ENCODE peak calls at places on chromosome 5, in eight cellular contexts. One of them, this sample, is unnamed. For H3K36me3, the result is how much of the 10 kb centered on the place peaks cover.

GRCh38 chr5:7728076-7728475 is 122.9 kb downstream of the CFAP90 start:
- DNase-seq in body of pancreas: no peak
- DNase-seq in ascending aorta: no peak
- DNase-seq in left ventricle myocardium inferior: no peak
- DNase-seq in Caco-2: no peak
- DNase-seq in tibial nerve: peak
- DNase-seq in pancreas: no peak
- DNase-seq in GM12878: no peak
- DNase-seq in this sample: no peak

GRCh38 chr5:155983954-155984353 is 343.0 kb upstream of the SGCD start:
- DNase-seq in body of pancreas: no peak
- DNase-seq in ascending aorta: no peak
- DNase-seq in left ventricle myocardium inferior: no peak
- DNase-seq in Caco-2: no peak
- DNase-seq in tibial nerve: no peak
- DNase-seq in pancreas: no peak
- DNase-seq in GM12878: no peak
- DNase-seq in this sample: no peak

GRCh38 chr5:38569180-38569579 is 12.7 kb upstream of the LIFR start:
- DNase-seq in body of pancreas: no peak
- DNase-seq in ascending aorta: no peak
- DNase-seq in left ventricle myocardium inferior: no peak
- DNase-seq in Caco-2: no peak
- DNase-seq in tibial nerve: no peak
- DNase-seq in pancreas: no peak
- DNase-seq in GM12878: no peak
- DNase-seq in this sample: no peak

GRCh38 chr5:180785794-180786221 is 16.8 kb downstream of the MGAT1 start:
- DNase-seq in body of pancreas: peak
- DNase-seq in ascending aorta: no peak
- DNase-seq in left ventricle myocardium inferior: no peak
- DNase-seq in Caco-2: peak
- DNase-seq in tibial nerve: no peak
- DNase-seq in pancreas: peak
- DNase-seq in GM12878: no peak
- DNase-seq in this sample: no peak

GRCh38 chr5:163790497-163790896 is 285.1 kb downstream of the MAT2B start:
- DNase-seq in body of pancreas: no peak
- DNase-seq in ascending aorta: no peak
- DNase-seq in left ventricle myocardium inferior: no peak
- DNase-seq in Caco-2: no peak
- DNase-seq in tibial nerve: no peak
- DNase-seq in pancreas: no peak
- DNase-seq in GM12878: no peak
- DNase-seq in this sample: no peak

GRCh38 chr5:83654427-83654994 is 66.1 kb downstream of the HAPLN1 start:
- DNase-seq in body of pancreas: no peak
- DNase-seq in ascending aorta: no peak
- DNase-seq in left ventricle myocardium inferior: no peak
- DNase-seq in Caco-2: no peak
- DNase-seq in tibial nerve: no peak
- DNase-seq in pancreas: no peak
- DNase-seq in GM12878: no peak
- DNase-seq in this sample: no peak

GRCh38 chr5:33321026-33321425 is 119.7 kb upstream of the TARS1 start:
- DNase-seq in body of pancreas: peak
- DNase-seq in ascending aorta: no peak
- DNase-seq in left ventricle myocardium inferior: no peak
- DNase-seq in Caco-2: no peak
- DNase-seq in tibial nerve: peak
- DNase-seq in pancreas: no peak
- DNase-seq in GM12878: no peak
- DNase-seq in this sample: no peak

GRCh38 chr5:60959156-60959555 is 14.2 kb downstream of the NDUFAF2 start:
- DNase-seq in body of pancreas: no peak
- DNase-seq in ascending aorta: no peak
- DNase-seq in left ventricle myocardium inferior: no peak
- DNase-seq in Caco-2: no peak
- DNase-seq in tibial nerve: no peak
- DNase-seq in pancreas: no peak
- DNase-seq in GM12878: no peak
- DNase-seq in this sample: no peak

GRCh38 chr5:53331463-53331862 is 149.0 kb upstream of the FST start:
- DNase-seq in body of pancreas: no peak
- DNase-seq in ascending aorta: no peak
- DNase-seq in left ventricle myocardium inferior: no peak
- DNase-seq in Caco-2: no peak
- DNase-seq in tibial nerve: no peak
- DNase-seq in pancreas: no peak
- DNase-seq in GM12878: no peak
- DNase-seq in this sample: no peak

GRCh38 chr5:41835625-41836024 is 34.6 kb downstream of the OXCT1 start:
- DNase-seq in body of pancreas: no peak
- DNase-seq in ascending aorta: peak
- DNase-seq in left ventricle myocardium inferior: peak
- DNase-seq in Caco-2: no peak
- DNase-seq in tibial nerve: peak
- DNase-seq in pancreas: no peak
- DNase-seq in GM12878: no peak
- DNase-seq in this sample: no peak

GRCh38 chr5:43232943-43233833 is 41.2 kb downstream of the NIM1K start:
- DNase-seq in body of pancreas: peak
- DNase-seq in ascending aorta: no peak
- DNase-seq in left ventricle myocardium inferior: no peak
- DNase-seq in Caco-2: no peak
- DNase-seq in tibial nerve: no peak
- DNase-seq in pancreas: no peak
- DNase-seq in GM12878: no peak
- DNase-seq in this sample: peak

GRCh38 chr5:109823597-109823996 is 133.9 kb downstream of the MAN2A1 start:
- DNase-seq in body of pancreas: no peak
- DNase-seq in ascending aorta: no peak
- DNase-seq in left ventricle myocardium inferior: no peak
- DNase-seq in Caco-2: no peak
- DNase-seq in tibial nerve: no peak
- DNase-seq in pancreas: no peak
- DNase-seq in GM12878: no peak
- DNase-seq in this sample: no peak

GRCh38 chr5:109816732-109817131 is 127.0 kb downstream of the MAN2A1 start:
- DNase-seq in body of pancreas: no peak
- DNase-seq in ascending aorta: no peak
- DNase-seq in left ventricle myocardium inferior: no peak
- DNase-seq in Caco-2: no peak
- DNase-seq in tibial nerve: no peak
- DNase-seq in pancreas: no peak
- DNase-seq in GM12878: no peak
- DNase-seq in this sample: no peak

GRCh38 chr5:109825450-109825849 is 135.7 kb downstream of the MAN2A1 start:
- DNase-seq in body of pancreas: no peak
- DNase-seq in ascending aorta: no peak
- DNase-seq in left ventricle myocardium inferior: no peak
- DNase-seq in Caco-2: no peak
- DNase-seq in tibial nerve: no peak
- DNase-seq in pancreas: no peak
- DNase-seq in GM12878: no peak
- DNase-seq in this sample: no peak

DNA sequence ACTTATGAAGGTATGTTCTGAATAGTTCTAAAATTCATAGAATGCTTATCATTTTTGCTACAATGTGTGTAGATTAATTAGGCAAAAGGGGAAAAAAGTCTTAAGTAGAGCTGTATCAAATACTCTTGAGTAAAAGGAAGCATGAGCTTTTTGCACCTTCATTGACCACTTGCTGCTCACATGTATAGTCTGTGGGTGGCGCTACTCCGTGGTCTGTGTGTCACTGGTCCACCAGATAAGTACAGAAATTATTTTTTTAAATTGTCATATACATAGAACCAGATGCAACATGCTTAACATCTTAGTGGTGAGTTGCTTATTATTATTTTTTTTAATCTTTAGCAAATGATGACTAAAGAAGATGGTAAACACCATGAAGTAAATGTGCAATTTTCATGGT is 130.2 kb downstream of the MAN2A1 start:
- DNase-seq in body of pancreas: no peak
- DNase-seq in ascending aorta: no peak
- DNase-seq in left ventricle myocardium inferior: no peak
- DNase-seq in Caco-2: no peak
- DNase-seq in tibial nerve: no peak
- DNase-seq in pancreas: no peak
- DNase-seq in GM12878: no peak
- DNase-seq in this sample: no peak
- TF ChIP-seq CTCF in body of pancreas: no peak
- TF ChIP-seq CTCF in ascending aorta: no peak
- TF ChIP-seq CTCF in left ventricle myocardium inferior: no peak
- TF ChIP-seq CTCF in Caco-2: no peak
- TF ChIP-seq CTCF in tibial nerve: no peak
- TF ChIP-seq CTCF in pancreas: no peak
- TF ChIP-seq CTCF in GM12878: no peak
- TF ChIP-seq CTCF in this sample: no peak

DNA sequence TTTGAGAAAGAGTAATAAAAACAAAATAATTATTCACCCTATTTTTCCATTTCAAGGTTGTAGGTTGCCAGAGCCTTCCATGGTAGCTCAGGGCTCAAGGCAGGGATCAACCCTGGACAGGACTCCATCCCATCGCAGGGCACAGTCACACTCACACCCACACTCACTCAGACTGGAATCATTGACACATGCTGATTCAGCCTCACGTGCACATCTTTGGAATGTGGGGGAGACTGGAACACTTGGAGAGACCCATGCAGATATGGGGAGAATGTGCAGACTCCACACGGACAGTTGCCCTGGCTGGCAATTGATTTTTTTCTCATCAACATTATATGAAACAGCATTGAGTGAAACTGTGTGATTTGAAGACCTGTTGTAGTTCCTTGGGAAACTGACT is 234.1 kb downstream of the ADGRV1 start:
- DNase-seq in body of pancreas: no peak
- DNase-seq in ascending aorta: no peak
- DNase-seq in left ventricle myocardium inferior: no peak
- DNase-seq in Caco-2: no peak
- DNase-seq in tibial nerve: no peak
- DNase-seq in pancreas: no peak
- DNase-seq in GM12878: no peak
- DNase-seq in this sample: no peak
- H3K36me3 ChIP-seq in body of pancreas: under half
- H3K36me3 ChIP-seq in ascending aorta: under half
- H3K36me3 ChIP-seq in left ventricle myocardium inferior: under half
- H3K36me3 ChIP-seq in Caco-2: under half
- H3K36me3 ChIP-seq in tibial nerve: under half
- H3K36me3 ChIP-seq in pancreas: under half
- H3K36me3 ChIP-seq in GM12878: under half
- H3K36me3 ChIP-seq in this sample: under half

DNA sequence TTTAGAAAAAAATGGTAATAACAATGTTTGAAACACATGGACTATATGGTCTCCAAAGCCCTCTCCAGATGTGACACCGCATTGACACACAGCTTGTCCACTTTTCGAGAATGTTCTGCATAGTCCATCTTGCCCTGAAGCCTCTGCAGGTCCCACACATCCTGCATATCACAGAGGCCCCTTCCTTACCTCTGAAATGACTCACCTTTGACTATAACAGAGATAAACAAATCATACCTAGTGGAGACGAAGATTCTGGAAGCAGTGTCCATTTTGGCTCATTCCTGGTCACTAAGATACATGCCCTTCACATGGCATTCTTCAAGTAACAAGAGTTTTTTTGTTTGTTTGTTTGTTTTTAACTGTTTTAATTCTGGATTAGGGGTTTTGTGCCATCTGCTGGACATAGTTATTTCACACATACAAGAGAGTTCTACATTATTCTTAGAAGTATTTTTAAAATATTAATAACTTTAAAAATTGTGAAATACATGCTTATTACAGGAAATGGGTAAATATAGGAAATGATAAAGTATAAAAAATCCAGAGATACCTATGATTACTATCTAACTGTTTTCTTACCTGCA is 5.1 kb downstream of the ARL14EPL start:
- DNase-seq in body of pancreas: no peak
- DNase-seq in ascending aorta: no peak
- DNase-seq in left ventricle myocardium inferior: no peak
- DNase-seq in Caco-2: no peak
- DNase-seq in tibial nerve: no peak
- DNase-seq in pancreas: no peak
- DNase-seq in GM12878: no peak
- DNase-seq in this sample: no peak
- TF ChIP-seq CTCF in body of pancreas: no peak
- TF ChIP-seq CTCF in ascending aorta: no peak
- TF ChIP-seq CTCF in left ventricle myocardium inferior: no peak
- TF ChIP-seq CTCF in Caco-2: no peak
- TF ChIP-seq CTCF in tibial nerve: no peak
- TF ChIP-seq CTCF in pancreas: no peak
- TF ChIP-seq CTCF in GM12878: no peak
- TF ChIP-seq CTCF in this sample: no peak

GRCh38 chr5:172718527-172719114 is 52.4 kb downstream of the DUSP1 start:
- DNase-seq in body of pancreas: no peak
- DNase-seq in ascending aorta: no peak
- DNase-seq in left ventricle myocardium inferior: no peak
- DNase-seq in Caco-2: no peak
- DNase-seq in tibial nerve: no peak
- DNase-seq in pancreas: no peak
- DNase-seq in GM12878: no peak
- DNase-seq in this sample: no peak

GRCh38 chr5:172717481-172718195 is 53.4 kb downstream of the DUSP1 start:
- DNase-seq in body of pancreas: no peak
- DNase-seq in ascending aorta: no peak
- DNase-seq in left ventricle myocardium inferior: peak
- DNase-seq in Caco-2: no peak
- DNase-seq in tibial nerve: no peak
- DNase-seq in pancreas: no peak
- DNase-seq in GM12878: no peak
- DNase-seq in this sample: no peak

GRCh38 chr5:172715421-172715780 is 55.6 kb downstream of the DUSP1 start:
- DNase-seq in body of pancreas: no peak
- DNase-seq in ascending aorta: no peak
- DNase-seq in left ventricle myocardium inferior: no peak
- DNase-seq in Caco-2: no peak
- DNase-seq in tibial nerve: no peak
- DNase-seq in pancreas: no peak
- DNase-seq in GM12878: no peak
- DNase-seq in this sample: no peak

GRCh38 chr5:172715931-172716682 is 54.9 kb downstream of the DUSP1 start:
- DNase-seq in body of pancreas: no peak
- DNase-seq in ascending aorta: no peak
- DNase-seq in left ventricle myocardium inferior: no peak
- DNase-seq in Caco-2: no peak
- DNase-seq in tibial nerve: no peak
- DNase-seq in pancreas: no peak
- DNase-seq in GM12878: no peak
- DNase-seq in this sample: no peak

DNA sequence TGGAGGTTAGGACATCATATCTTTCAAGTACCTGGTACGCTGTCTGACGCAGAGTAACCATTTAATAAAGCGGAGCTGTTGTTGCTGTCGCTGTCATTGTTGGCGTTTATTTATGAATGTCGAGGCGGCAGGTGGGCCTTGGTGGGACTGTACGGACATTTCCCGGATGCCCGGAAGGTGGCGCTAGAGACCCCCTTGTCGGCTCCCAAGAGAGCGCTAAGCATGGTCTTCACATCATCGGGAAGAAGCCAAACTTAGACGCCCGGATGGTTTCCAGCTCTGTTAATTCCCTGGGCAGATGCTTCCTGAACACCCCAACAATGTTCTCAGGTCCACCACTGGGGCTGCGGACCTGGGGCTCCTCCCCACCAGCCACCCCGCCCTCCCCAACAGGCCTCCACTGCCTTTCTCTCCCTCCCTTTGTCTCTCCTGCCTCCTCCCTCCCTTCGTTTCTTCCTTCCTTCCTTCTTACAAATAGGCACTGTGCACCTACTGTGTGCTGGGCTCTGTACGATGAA is 54.1 kb downstream of the DUSP1 start:
- DNase-seq in body of pancreas: peak
- DNase-seq in ascending aorta: no peak
- DNase-seq in left ventricle myocardium inferior: peak
- DNase-seq in Caco-2: peak
- DNase-seq in tibial nerve: peak
- DNase-seq in pancreas: peak
- DNase-seq in GM12878: no peak
- DNase-seq in this sample: peak
- H3K36me3 ChIP-seq in body of pancreas: under half
- H3K36me3 ChIP-seq in ascending aorta: under half
- H3K36me3 ChIP-seq in left ventricle myocardium inferior: under half
- H3K36me3 ChIP-seq in Caco-2: under half
- H3K36me3 ChIP-seq in tibial nerve: under half
- H3K36me3 ChIP-seq in pancreas: under half
- H3K36me3 ChIP-seq in GM12878: under half
- H3K36me3 ChIP-seq in this sample: under half